ENCODE peak calls at places on chromosomes 4 and X, in eight cellular contexts. S is naive thymus-derived CD4-positive, alpha-beta T cell; B is iris pigment epithelial cell; W is frontal cortex; F is stimulated activated CD8-positive, alpha-beta memory T cell treated with anti-CD3 and anti-CD28 coated beads, Interleukin-7, amount 100 ng/mL, for 1 hour; K is astrocyte of the spinal cord; Y is ureter; A is NCI-H1694 treated with DMSO at 0.1 percent for 48 hours. L is an unnamed sample.

GRCh38 chr4:76373919-76374552 is 46.9 kb downstream of the CCDC158 start:
- DNase-seq in S (no peak), B (peak), W (no peak), F (no peak), K (peak), Y (no peak), A (no peak), L (no peak)

GRCh38 chr4:32689520-32689919 is 1969.4 kb downstream of the PCDH7 start:
- DNase-seq in S (no peak), B (peak), W (no peak), F (no peak), K (peak), Y (no peak), A (no peak), L (no peak)

GRCh38 chr4:184475096-184475461 is 729 bp upstream of the IRF2 start:
- DNase-seq in S (no peak), B (peak), W (no peak), F (peak), K (no peak), Y (peak), A (no peak), L (peak)

GRCh38 chrX:102042706-102043325 is 82.7 kb upstream of the TCEAL2 start:
- DNase-seq in S (no peak), B (no peak), W (no peak), F (no peak), K (no peak), Y (no peak), A (no peak), L (no peak)

GRCh38 chr4:24174622-24175021 is 284.8 kb upstream of the PPARGC1A start:
- DNase-seq in S (no peak), B (no peak), W (no peak), F (no peak), K (no peak), Y (no peak), A (no peak), L (no peak)

GRCh38 chr4:41725254-41725653 is 23.3 kb downstream of the PHOX2B start:
- DNase-seq in S (no peak), B (no peak), W (no peak), F (no peak), K (no peak), Y (no peak), A (no peak), L (no peak)

GRCh38 chr4:185524888-185525863 is 10.1 kb downstream of the PDLIM3 start:
- DNase-seq in S (no peak), B (peak), W (no peak), F (no peak), K (no peak), Y (no peak), A (no peak), L (no peak)

GRCh38 chr4:141329174-141329569 is 108.5 kb downstream of the ZNF330 start:
- DNase-seq in S (no peak), B (peak), W (no peak), F (no peak), K (no peak), Y (no peak), A (no peak), L (no peak)

GRCh38 chr4:74033721-74034120 is 4.8 kb downstream of the CXCL3 start:
- DNase-seq in S (no peak), B (peak), W (no peak), F (no peak), K (no peak), Y (no peak), A (no peak), L (no peak)

GRCh38 chr4:168933423-168933822 is 76.6 kb downstream of the CBR4 start:
- DNase-seq in S (no peak), B (no peak), W (no peak), F (no peak), K (no peak), Y (no peak), A (no peak), L (no peak)

GRCh38 chr4:848307-848691 is 22.4 kb upstream of the CPLX1 start:
- DNase-seq in S (no peak), B (no peak), W (no peak), F (no peak), K (no peak), Y (no peak), A (no peak), L (no peak)

GRCh38 chrX:120761810-120762209 is 113.9 kb downstream of the CT47B1 start:
- DNase-seq in S (no peak), B (peak), W (no peak), F (no peak), K (peak), Y (no peak), A (no peak), L (no peak)

L was measured in T-cell.